ENCODE peak calls at places on chromosomes 1 and 21, in ten cellular contexts. One of them, this sample, is unnamed.

GRCh38 chr1:88327391-88328267 is 356.4 kb upstream of the PKN2 start:
- DNase-seq in psoas muscle: no peak
- DNase-seq in testis: no peak
- DNase-seq in OCI-LY7: no peak
- DNase-seq in CD4-positive, alpha-beta T cell: no peak
- DNase-seq in K562: no peak
- DNase-seq in AG04450: peak
- DNase-seq in H9: no peak
- DNase-seq in upper lobe of right lung: no peak
- DNase-seq in transverse colon: no peak
- DNase-seq in this sample: peak

GRCh38 chr21:18725653-18726052 is 322.1 kb upstream of the TMPRSS15 start:
- DNase-seq in psoas muscle: no peak
- DNase-seq in testis: no peak
- DNase-seq in OCI-LY7: no peak
- DNase-seq in CD4-positive, alpha-beta T cell: no peak
- DNase-seq in K562: no peak
- DNase-seq in AG04450: no peak
- DNase-seq in H9: peak
- DNase-seq in upper lobe of right lung: no peak
- DNase-seq in transverse colon: no peak
- DNase-seq in this sample: no peak

GRCh38 chr1:230375795-230376194 is 50.3 kb downstream of the PGBD5 start:
- DNase-seq in psoas muscle: no peak
- DNase-seq in testis: peak
- DNase-seq in OCI-LY7: no peak
- DNase-seq in CD4-positive, alpha-beta T cell: no peak
- DNase-seq in K562: no peak
- DNase-seq in AG04450: no peak
- DNase-seq in H9: no peak
- DNase-seq in upper lobe of right lung: no peak
- DNase-seq in transverse colon: no peak
- DNase-seq in this sample: no peak

GRCh38 chr1:30940541-30940940 is 32.0 kb upstream of the SDC3 start:
- DNase-seq in psoas muscle: no peak
- DNase-seq in testis: no peak
- DNase-seq in OCI-LY7: no peak
- DNase-seq in CD4-positive, alpha-beta T cell: no peak
- DNase-seq in K562: no peak
- DNase-seq in AG04450: no peak
- DNase-seq in H9: no peak
- DNase-seq in upper lobe of right lung: no peak
- DNase-seq in transverse colon: no peak
- DNase-seq in this sample: no peak

GRCh38 chr1:217919683-217920502 is 288.7 kb downstream of the SPATA17 start:
- DNase-seq in psoas muscle: no peak
- DNase-seq in testis: no peak
- DNase-seq in OCI-LY7: no peak
- DNase-seq in CD4-positive, alpha-beta T cell: no peak
- DNase-seq in K562: no peak
- DNase-seq in AG04450: no peak
- DNase-seq in H9: no peak
- DNase-seq in upper lobe of right lung: no peak
- DNase-seq in transverse colon: no peak
- DNase-seq in this sample: no peak

GRCh38 chr1:81670286-81670685 is 130.4 kb upstream of the ADGRL2 start:
- DNase-seq in psoas muscle: peak
- DNase-seq in testis: peak
- DNase-seq in OCI-LY7: no peak
- DNase-seq in CD4-positive, alpha-beta T cell: no peak
- DNase-seq in K562: no peak
- DNase-seq in AG04450: peak
- DNase-seq in H9: no peak
- DNase-seq in upper lobe of right lung: no peak
- DNase-seq in transverse colon: peak
- DNase-seq in this sample: peak

GRCh38 chr1:161499099-161500078 is 5.9 kb upstream of the FCGR2A start:
- DNase-seq in psoas muscle: no peak
- DNase-seq in testis: no peak
- DNase-seq in OCI-LY7: no peak
- DNase-seq in CD4-positive, alpha-beta T cell: no peak
- DNase-seq in K562: no peak
- DNase-seq in AG04450: no peak
- DNase-seq in H9: no peak
- DNase-seq in upper lobe of right lung: no peak
- DNase-seq in transverse colon: no peak
- DNase-seq in this sample: no peak

GRCh38 chr1:8015809-8016165 is 10.3 kb downstream of the ERRFI1 start:
- DNase-seq in psoas muscle: no peak
- DNase-seq in testis: peak
- DNase-seq in OCI-LY7: no peak
- DNase-seq in CD4-positive, alpha-beta T cell: no peak
- DNase-seq in K562: no peak
- DNase-seq in AG04450: no peak
- DNase-seq in H9: no peak
- DNase-seq in upper lobe of right lung: no peak
- DNase-seq in transverse colon: no peak
- DNase-seq in this sample: no peak

GRCh38 chr1:199157494-199157893 is 518.7 kb downstream of the PTPRC start:
- DNase-seq in psoas muscle: no peak
- DNase-seq in testis: no peak
- DNase-seq in OCI-LY7: no peak
- DNase-seq in CD4-positive, alpha-beta T cell: no peak
- DNase-seq in K562: no peak
- DNase-seq in AG04450: no peak
- DNase-seq in H9: no peak
- DNase-seq in upper lobe of right lung: no peak
- DNase-seq in transverse colon: no peak
- DNase-seq in this sample: peak

GRCh38 chr1:161987303-161987702 is 36.4 kb downstream of the OLFML2B start:
- DNase-seq in psoas muscle: no peak
- DNase-seq in testis: no peak
- DNase-seq in OCI-LY7: no peak
- DNase-seq in CD4-positive, alpha-beta T cell: no peak
- DNase-seq in K562: no peak
- DNase-seq in AG04450: no peak
- DNase-seq in H9: no peak
- DNase-seq in upper lobe of right lung: no peak
- DNase-seq in transverse colon: no peak
- DNase-seq in this sample: no peak

DNA sequence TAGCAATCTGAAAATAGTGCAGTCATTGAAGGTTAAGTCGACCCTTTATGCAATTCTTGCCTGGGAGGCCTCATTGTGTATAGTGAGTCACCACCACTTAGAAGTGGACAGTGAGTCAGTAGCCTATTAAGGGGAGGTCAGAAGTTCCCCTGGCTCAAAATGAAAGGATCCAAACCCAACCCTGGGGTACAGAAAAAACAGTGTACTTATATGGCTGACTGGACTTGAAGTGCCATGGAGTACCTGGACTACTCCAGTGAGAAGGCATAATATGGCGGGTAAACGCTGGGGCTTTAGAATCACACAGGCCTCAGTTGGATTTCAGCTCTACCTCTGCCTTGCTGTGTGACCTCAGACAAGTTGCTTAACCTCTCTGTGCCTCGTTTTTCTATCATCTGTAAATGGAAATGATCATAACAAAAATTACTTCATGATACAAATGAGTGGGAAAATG is 2.2 kb upstream of the BCL9 start:
- DNase-seq in psoas muscle: no peak
- DNase-seq in testis: no peak
- DNase-seq in OCI-LY7: no peak
- DNase-seq in CD4-positive, alpha-beta T cell: no peak
- DNase-seq in K562: peak
- DNase-seq in AG04450: peak
- DNase-seq in H9: no peak
- DNase-seq in upper lobe of right lung: no peak
- DNase-seq in transverse colon: no peak
- DNase-seq in this sample: peak
- H3K27ac ChIP-seq in psoas muscle: peak
- H3K27ac ChIP-seq in testis: no peak
- H3K27ac ChIP-seq in OCI-LY7: no peak
- H3K27ac ChIP-seq in CD4-positive, alpha-beta T cell: no peak
- H3K27ac ChIP-seq in K562: no peak
- H3K27ac ChIP-seq in AG04450: peak
- H3K27ac ChIP-seq in H9: no peak
- H3K27ac ChIP-seq in upper lobe of right lung: peak
- H3K27ac ChIP-seq in transverse colon: peak
- H3K27ac ChIP-seq in this sample: no peak

DNA sequence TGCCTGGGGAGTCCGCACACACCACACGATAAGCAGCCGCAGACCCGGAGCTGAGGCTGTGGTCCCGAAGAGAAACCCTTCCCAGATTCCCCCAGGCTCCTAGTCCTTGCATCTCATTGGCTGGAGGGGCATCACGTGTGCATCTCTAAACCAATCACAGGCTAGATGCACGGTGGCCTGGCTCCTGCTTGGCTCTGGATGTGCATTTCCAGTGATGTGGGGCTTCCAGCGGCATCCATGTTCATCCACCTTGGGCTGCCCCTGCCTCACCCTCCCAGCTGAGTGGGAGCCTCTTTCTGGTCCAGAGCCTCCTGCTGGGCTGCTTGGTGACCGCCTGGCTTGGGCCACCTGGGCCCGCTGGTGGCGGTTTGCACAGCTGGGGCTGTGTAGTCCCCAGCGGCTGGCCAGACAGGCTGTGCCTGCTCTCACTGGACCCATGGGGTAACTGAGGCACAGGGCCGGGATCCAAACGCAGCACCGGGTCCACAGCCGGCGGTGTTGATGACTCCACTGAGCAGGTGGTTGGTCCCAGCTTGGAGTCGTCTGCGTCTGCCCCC is 41.1 kb downstream of the COL6A1 start:
- DNase-seq in psoas muscle: peak
- DNase-seq in testis: peak
- DNase-seq in OCI-LY7: no peak
- DNase-seq in CD4-positive, alpha-beta T cell: no peak
- DNase-seq in K562: peak
- DNase-seq in AG04450: no peak
- DNase-seq in H9: peak
- DNase-seq in upper lobe of right lung: no peak
- DNase-seq in transverse colon: no peak
- DNase-seq in this sample: peak
- TF ChIP-seq CTCF in psoas muscle: no peak
- TF ChIP-seq CTCF in testis: no peak
- TF ChIP-seq CTCF in OCI-LY7: no peak
- TF ChIP-seq CTCF in CD4-positive, alpha-beta T cell: no peak
- TF ChIP-seq CTCF in K562: peak
- TF ChIP-seq CTCF in AG04450: no peak
- TF ChIP-seq CTCF in H9: no peak
- TF ChIP-seq CTCF in upper lobe of right lung: no peak
- TF ChIP-seq CTCF in transverse colon: no peak
- TF ChIP-seq CTCF in this sample: no peak

GRCh38 chr1:109894823-109895719 is 15.6 kb upstream of the CSF1 start:
- DNase-seq in psoas muscle: no peak
- DNase-seq in testis: no peak
- DNase-seq in OCI-LY7: no peak
- DNase-seq in CD4-positive, alpha-beta T cell: no peak
- DNase-seq in K562: no peak
- DNase-seq in AG04450: no peak
- DNase-seq in H9: no peak
- DNase-seq in upper lobe of right lung: no peak
- DNase-seq in transverse colon: no peak
- DNase-seq in this sample: no peak

GRCh38 chr1:109898842-109899241 is 11.8 kb upstream of the CSF1 start:
- DNase-seq in psoas muscle: no peak
- DNase-seq in testis: no peak
- DNase-seq in OCI-LY7: no peak
- DNase-seq in CD4-positive, alpha-beta T cell: no peak
- DNase-seq in K562: no peak
- DNase-seq in AG04450: no peak
- DNase-seq in H9: no peak
- DNase-seq in upper lobe of right lung: no peak
- DNase-seq in transverse colon: no peak
- DNase-seq in this sample: no peak

GRCh38 chr1:109897244-109897955 is 13.2 kb upstream of the CSF1 start:
- DNase-seq in psoas muscle: no peak
- DNase-seq in testis: no peak
- DNase-seq in OCI-LY7: no peak
- DNase-seq in CD4-positive, alpha-beta T cell: no peak
- DNase-seq in K562: no peak
- DNase-seq in AG04450: no peak
- DNase-seq in H9: no peak
- DNase-seq in upper lobe of right lung: no peak
- DNase-seq in transverse colon: no peak
- DNase-seq in this sample: no peak

GRCh38 chr1:109896681-109897080 is 14.0 kb upstream of the CSF1 start:
- DNase-seq in psoas muscle: no peak
- DNase-seq in testis: no peak
- DNase-seq in OCI-LY7: no peak
- DNase-seq in CD4-positive, alpha-beta T cell: no peak
- DNase-seq in K562: no peak
- DNase-seq in AG04450: no peak
- DNase-seq in H9: no peak
- DNase-seq in upper lobe of right lung: no peak
- DNase-seq in transverse colon: no peak
- DNase-seq in this sample: no peak

GRCh38 chr1:109895720-109896504 is 14.7 kb upstream of the CSF1 start:
- DNase-seq in psoas muscle: peak
- DNase-seq in testis: no peak
- DNase-seq in OCI-LY7: no peak
- DNase-seq in CD4-positive, alpha-beta T cell: no peak
- DNase-seq in K562: peak
- DNase-seq in AG04450: no peak
- DNase-seq in H9: no peak
- DNase-seq in upper lobe of right lung: no peak
- DNase-seq in transverse colon: no peak
- DNase-seq in this sample: peak
- H3K27ac ChIP-seq in psoas muscle: peak
- H3K27ac ChIP-seq in testis: no peak
- H3K27ac ChIP-seq in OCI-LY7: no peak
- H3K27ac ChIP-seq in CD4-positive, alpha-beta T cell: no peak
- H3K27ac ChIP-seq in K562: peak
- H3K27ac ChIP-seq in AG04450: no peak
- H3K27ac ChIP-seq in H9: no peak
- H3K27ac ChIP-seq in upper lobe of right lung: peak
- H3K27ac ChIP-seq in transverse colon: no peak
- H3K27ac ChIP-seq in this sample: no peak

DNA sequence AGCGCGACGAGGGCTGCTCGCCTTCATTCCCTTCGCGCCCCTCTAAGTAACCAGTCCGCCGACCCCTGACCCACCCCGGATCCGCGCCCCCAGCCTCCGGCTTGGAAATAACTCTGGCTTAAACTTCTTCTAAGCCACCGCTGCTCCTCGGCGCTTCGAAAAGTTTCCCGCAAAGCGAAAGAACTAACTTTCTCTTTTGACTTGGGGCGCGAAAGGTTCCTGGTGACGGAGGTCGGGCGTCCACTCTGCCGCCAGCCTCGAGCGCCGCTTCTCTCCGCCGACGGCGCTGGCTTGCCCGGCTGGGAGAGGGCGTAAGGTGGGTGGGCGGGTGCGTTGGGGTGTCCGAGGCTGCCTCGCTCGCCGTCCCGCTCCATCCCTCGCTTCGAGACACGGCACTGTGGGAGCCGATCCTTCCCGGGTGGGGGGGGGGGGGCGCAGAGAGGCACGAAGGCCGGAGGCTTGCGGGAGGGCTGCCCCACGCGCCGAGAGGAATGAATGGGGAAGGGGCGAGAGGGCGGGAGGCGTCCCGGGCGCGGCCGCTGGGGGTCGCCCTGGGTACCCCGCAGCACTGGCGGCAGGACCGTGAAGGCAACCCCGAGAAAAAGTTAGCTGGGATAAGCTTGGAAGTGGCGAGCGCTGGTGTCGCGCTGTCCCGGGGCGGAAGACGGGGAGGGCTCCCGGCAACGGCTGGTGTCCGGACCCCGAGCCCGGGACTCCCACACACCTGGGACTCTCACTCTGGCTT is 567 bp downstream of the ATF3 start:
- DNase-seq in psoas muscle: peak
- DNase-seq in testis: peak
- DNase-seq in OCI-LY7: peak
- DNase-seq in CD4-positive, alpha-beta T cell: no peak
- DNase-seq in K562: peak
- DNase-seq in AG04450: no peak
- DNase-seq in H9: peak
- DNase-seq in upper lobe of right lung: peak
- DNase-seq in transverse colon: peak
- DNase-seq in this sample: peak
- TF ChIP-seq CTCF in psoas muscle: peak
- TF ChIP-seq CTCF in testis: peak
- TF ChIP-seq CTCF in OCI-LY7: peak
- TF ChIP-seq CTCF in CD4-positive, alpha-beta T cell: peak
- TF ChIP-seq CTCF in K562: peak
- TF ChIP-seq CTCF in AG04450: peak
- TF ChIP-seq CTCF in H9: peak
- TF ChIP-seq CTCF in upper lobe of right lung: peak
- TF ChIP-seq CTCF in transverse colon: peak
- TF ChIP-seq CTCF in this sample: peak

This sample was measured in RWPE1.